ENCODE peak calls at places on chromosomes 3 and 15, in seven cellular contexts. V is gastrocnemius medialis, D is transverse colon, Z is HCT116, K is stomach, A is body of pancreas, Q is K562. M is an unnamed sample. For H3K36me3, the result is how much of the 10 kb centered on the place peaks cover.

GRCh38 chr3:41933154-41933676 is 28.7 kb downstream of the ULK4 start:
- DNase-seq in Z (no peak), K (no peak), A (no peak), Q (no peak), V (no peak), D (no peak), M (no peak)

GRCh38 chr3:135362889-135363288 is 567.8 kb downstream of the EPHB1 start:
- DNase-seq in Q (no peak), K (no peak), Z (no peak), A (no peak), V (no peak), D (no peak), M (no peak)

GRCh38 chr15:74956648-74957300 is at the start of gene RPP25:
- DNase-seq in Q (peak), Z (peak), D (peak), A (peak), V (peak), K (peak), M (peak)

GRCh38 chr3:48682786-48683185 is 2.9 kb downstream of the NCKIPSD start:
- DNase-seq in V (no peak), Z (no peak), A (no peak), D (no peak), K (no peak), Q (no peak), M (no peak)

GRCh38 chr3:27319847-27320526 is 49.2 kb downstream of the NEK10 start:
- DNase-seq in V (peak), Z (no peak), A (peak), Q (no peak), D (peak), K (peak), M (no peak)

GRCh38 chr3:27657404-27657803 is 64.7 kb downstream of the EOMES start:
- DNase-seq in V (no peak), Q (no peak), K (no peak), D (no peak), A (no peak), Z (no peak), M (no peak)

GRCh38 chr3:34009480-34009844 is 211.0 kb downstream of the PDCD6IP start:
- DNase-seq in V (no peak), D (no peak), Z (no peak), A (no peak), Q (peak), K (no peak), M (no peak)

GRCh38 chr15:66866651-66867050 is 164.6 kb downstream of the SMAD6 start:
- DNase-seq in A (no peak), V (no peak), Q (no peak), Z (no peak), D (no peak), K (no peak), M (no peak)

GRCh38 chr15:93829115-93829849 is 402.1 kb upstream of the MCTP2 start:
- DNase-seq in D (no peak), K (no peak), A (no peak), Z (no peak), Q (no peak), V (no peak), M (no peak)

GRCh38 chr15:89647191-89647851 is 7.9 kb downstream of the KIF7 start:
- DNase-seq in V (no peak), D (peak), K (peak), Q (peak), Z (peak), A (peak), M (peak)

GRCh38 chr3:106212658-106213222 is 343.9 kb upstream of the CBLB start:
- DNase-seq in Z (no peak), Q (no peak), A (no peak), D (no peak), V (no peak), K (no peak), M (no peak)

GRCh38 chr15:33963831-33964664 is 4.2 kb upstream of the CHRM5 start:
- DNase-seq in Z (peak), Q (peak), D (no peak), V (no peak), K (no peak), A (no peak), M (no peak)

GRCh38 chr3:1394188-1394587 is 301.4 kb downstream of the CNTN6 start:
- DNase-seq in K (no peak), V (no peak), D (no peak), Q (no peak), Z (no peak), A (no peak), M (no peak)

GRCh38 chr3:133487920-133488540 is 85.5 kb upstream of the CDV3 start:
- DNase-seq in Z (no peak), K (no peak), Q (peak), A (peak), D (no peak), V (no peak), M (no peak)

GRCh38 chr15:63194291-63194681 is 4.9 kb downstream of the RAB8B start:
- DNase-seq in Q (no peak), Z (no peak), V (no peak), K (no peak), A (no peak), D (no peak), M (no peak)

GRCh38 chr3:15271785-15272381 is 60.5 kb downstream of the SH3BP5 start:
- DNase-seq in K (peak), D (peak), A (no peak), V (peak), Z (no peak), Q (no peak), M (peak)

GRCh38 chr3:172550347-172550943 is 27.2 kb upstream of the TNFSF10 start:
- DNase-seq in Z (peak), A (no peak), Q (peak), K (no peak), D (no peak), V (no peak), M (peak)

GRCh38 chr3:124492824-124493223 is 237.4 kb upstream of the UMPS start:
- DNase-seq in D (peak), V (no peak), Q (peak), K (peak), A (peak), Z (peak), M (no peak)

GRCh38 chr15:39976291-39977274 is 42.7 kb downstream of the EIF2AK4 start:
- DNase-seq in A (peak), V (peak), Q (no peak), D (peak), K (peak), Z (no peak), M (peak)

GRCh38 chr3:197854596-197855343 is 63.7 kb downstream of the LRCH3 start:
- DNase-seq in V (no peak), K (no peak), Z (peak), Q (no peak), A (no peak), D (no peak), M (no peak)

GRCh38 chr3:85342915-85343314 is 384.1 kb downstream of the CADM2 start:
- DNase-seq in Z (no peak), D (no peak), A (peak), K (no peak), V (no peak), Q (peak), M (no peak)

GRCh38 chr15:101052681-101053121 is 133.5 kb downstream of the LRRK1 start:
- DNase-seq in Z (no peak), D (no peak), A (no peak), Q (no peak), V (no peak), K (peak), M (no peak)

GRCh38 chr3:197709135-197709534 is 27.6 kb downstream of the RUBCN start:
- DNase-seq in Q (no peak), V (no peak), A (no peak), K (no peak), D (peak), Z (no peak), M (peak)

GRCh38 chr3:45261333-45262110 is 35.4 kb upstream of the TMEM158 start:
- DNase-seq in Z (no peak), V (no peak), Q (no peak), D (no peak), K (no peak), A (no peak), M (no peak)

GRCh38 chr15:41934843-41935242 is 37.5 kb downstream of the EHD4 start:
- DNase-seq in D (peak), Q (no peak), Z (no peak), A (peak), V (no peak), K (peak), M (peak)

DNA sequence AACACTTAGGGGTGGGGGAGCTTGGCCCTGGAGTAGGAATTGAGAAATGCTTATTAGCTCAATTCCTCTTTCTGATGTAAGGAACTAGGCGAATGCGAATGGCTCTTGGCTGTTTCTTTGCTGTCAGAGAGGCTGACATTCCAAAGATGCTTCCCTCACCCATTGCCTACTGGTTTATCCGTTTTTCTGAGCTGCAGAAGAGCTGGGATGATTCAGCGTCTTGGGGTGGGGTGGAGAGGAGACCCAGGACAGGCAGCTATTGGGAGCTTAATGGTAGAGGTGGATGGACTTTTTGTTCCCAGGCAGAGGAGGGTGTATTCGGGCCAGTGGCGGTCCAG is 9.8 kb downstream of the PLEKHO2 start:
- DNase-seq in Z (no peak), K (no peak), D (peak), V (no peak), A (no peak), Q (no peak), M (peak)
- H3K36me3 ChIP-seq in Z (under half), K (under half), D (under half), V (under half), A (under half), Q (under half), M (under half)

DNA sequence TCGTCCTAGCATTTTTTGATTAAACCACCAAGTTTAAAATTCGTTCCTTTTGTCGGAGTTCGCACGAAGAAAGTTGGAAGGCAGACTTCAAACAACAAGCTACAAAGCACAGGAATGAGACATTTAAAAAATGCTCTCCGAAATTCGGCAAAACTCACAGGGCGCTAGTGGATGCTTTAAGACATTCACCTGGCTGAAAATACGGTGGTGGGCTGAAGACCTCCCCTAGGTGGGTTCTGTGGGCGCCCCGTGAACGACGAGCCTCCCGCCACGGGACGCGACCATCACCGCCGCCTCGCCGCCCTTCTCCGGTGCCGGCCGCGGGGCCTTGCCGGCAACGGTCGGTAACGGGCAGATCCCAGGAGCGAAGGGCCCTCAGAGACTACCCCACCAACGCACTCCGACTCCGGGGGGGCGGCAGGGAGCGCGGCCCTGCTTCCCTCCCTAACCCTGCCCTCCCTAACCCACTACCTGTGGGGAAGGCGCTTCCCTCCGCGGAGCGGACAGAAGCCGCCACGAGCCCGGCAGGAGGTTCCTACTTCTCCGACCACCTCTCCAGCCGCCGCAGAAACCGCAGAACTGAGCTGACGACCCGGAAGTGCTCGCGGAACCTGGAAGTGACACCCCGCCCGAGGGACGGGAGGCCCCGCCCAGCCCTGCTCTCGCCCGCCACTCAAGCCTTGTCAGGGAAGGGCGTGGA is at the start of gene GTF2A2:
- DNase-seq in D (peak), V (peak), Z (peak), K (peak), A (peak), Q (peak), M (peak)
- TF ChIP-seq POLR2A in D (peak), V (peak), Z (peak), K (no peak), A (peak), Q (peak), M (peak)

GRCh38 chr15:81573098-81573746 is 199.2 kb upstream of the TMC3 start:
- DNase-seq in Q (no peak), K (no peak), Z (no peak), V (no peak), A (no peak), D (no peak), M (no peak)
- H3K36me3 ChIP-seq in Q (under half), K (under half), Z (under half), V (under half), A (under half), D (under half), M (under half)

GRCh38 chr15:44565387-44566169 is 28.6 kb downstream of the EIF3J start:
- DNase-seq in K (no peak), D (no peak), Z (no peak), V (no peak), Q (no peak), A (no peak), M (no peak)
- TF ChIP-seq POLR2A in K (no peak), D (no peak), Z (no peak), V (no peak), Q (peak), A (no peak), M (no peak)

GRCh38 chr3:108055931-108056330 is 34.9 kb downstream of the CD47 start:
- DNase-seq in Z (no peak), Q (no peak), V (no peak), D (no peak), K (no peak), A (no peak), M (no peak)

GRCh38 chr3:108053025-108053424 is 37.8 kb downstream of the CD47 start:
- DNase-seq in D (no peak), V (no peak), Z (no peak), Q (no peak), A (peak), K (peak), M (no peak)

GRCh38 chr3:108054935-108055334 is 35.9 kb downstream of the CD47 start:
- DNase-seq in K (no peak), Z (no peak), Q (no peak), V (no peak), A (no peak), D (no peak), M (no peak)

GRCh38 chr3:108047987-108048386 is 42.8 kb downstream of the CD47 start:
- DNase-seq in Q (no peak), A (no peak), K (no peak), V (no peak), D (no peak), Z (no peak), M (no peak)

GRCh38 chr3:108051005-108051404 is 39.8 kb downstream of the CD47 start:
- DNase-seq in D (no peak), K (no peak), Z (no peak), Q (no peak), A (no peak), V (no peak), M (no peak)
- H3K36me3 ChIP-seq in D (under half), K (under half), Z (under half), Q (under half), A (under half), V (under half), M (under half)

M was measured in Peyer's patch.